ENCODE peak calls at places on chromosome 22, in four cellular contexts. One of them, this sample, is unnamed.
A peak's percentile ranks its signal among the peaks of the same experiment; 100 is the strongest.

GRCh38 chr22:36065775-36066544 is 37.3 kb upstream of the RBFOX2 start:
- DNase-seq in heart left ventricle: peak; percentile 94
- DNase-seq in adrenal gland: peak; percentile 97
- DNase-seq in progenitor cell of endocrine pancreas: peak; percentile 83
- DNase-seq in this sample: peak; percentile 80

GRCh38 chr22:40714514-40714966 is 35.3 kb downstream of the MCHR1 start:
- DNase-seq in heart left ventricle: no peak
- DNase-seq in progenitor cell of endocrine pancreas: no peak
- DNase-seq in adrenal gland: no peak
- DNase-seq in this sample: no peak

GRCh38 chr22:33028191-33028700 is 29.9 kb downstream of the SYN3 start:
- DNase-seq in heart left ventricle: no peak
- DNase-seq in adrenal gland: no peak
- DNase-seq in progenitor cell of endocrine pancreas: no peak
- DNase-seq in this sample: no peak

GRCh38 chr22:50723991-50724390 is 14.0 kb upstream of the ACR start:
- DNase-seq in adrenal gland: no peak
- DNase-seq in progenitor cell of endocrine pancreas: no peak
- DNase-seq in heart left ventricle: no peak
- DNase-seq in this sample: no peak

GRCh38 chr22:33565580-33565995 is 354.7 kb downstream of the LARGE1 start:
- DNase-seq in heart left ventricle: peak; percentile 69
- DNase-seq in progenitor cell of endocrine pancreas: no peak
- DNase-seq in adrenal gland: no peak
- DNase-seq in this sample: no peak

GRCh38 chr22:24482998-24483397 is 12.1 kb upstream of the UPB1 start:
- DNase-seq in adrenal gland: no peak
- DNase-seq in progenitor cell of endocrine pancreas: no peak
- DNase-seq in heart left ventricle: no peak
- DNase-seq in this sample: no peak

GRCh38 chr22:49301398-49302149 is 526.1 kb downstream of the BRD1 start:
- DNase-seq in adrenal gland: peak; percentile 23
- DNase-seq in heart left ventricle: no peak
- DNase-seq in progenitor cell of endocrine pancreas: peak; percentile 8
- DNase-seq in this sample: no peak

GRCh38 chr22:35632902-35633301 is 15.3 kb upstream of the APOL6 start:
- DNase-seq in heart left ventricle: no peak
- DNase-seq in adrenal gland: no peak
- DNase-seq in progenitor cell of endocrine pancreas: no peak
- DNase-seq in this sample: no peak

GRCh38 chr22:40452730-40453487 is 82.5 kb downstream of the SGSM3 start:
- DNase-seq in adrenal gland: no peak
- DNase-seq in progenitor cell of endocrine pancreas: no peak
- DNase-seq in heart left ventricle: no peak
- DNase-seq in this sample: no peak

GRCh38 chr22:18065256-18065655 is 12.5 kb upstream of the PEX26 start:
- DNase-seq in adrenal gland: no peak
- DNase-seq in heart left ventricle: no peak
- DNase-seq in progenitor cell of endocrine pancreas: no peak
- DNase-seq in this sample: no peak

GRCh38 chr22:24554316-24555159 is at the start of gene GUCD1:
- DNase-seq in heart left ventricle: peak; percentile 34
- DNase-seq in adrenal gland: peak; percentile 75
- DNase-seq in progenitor cell of endocrine pancreas: no peak
- DNase-seq in this sample: no peak

GRCh38 chr22:35839811-35840739 is 122.4 kb downstream of the APOL5 start:
- DNase-seq in progenitor cell of endocrine pancreas: peak; percentile 49
- DNase-seq in adrenal gland: peak; percentile 94
- DNase-seq in heart left ventricle: peak; percentile 92
- DNase-seq in this sample: peak; percentile 60

GRCh38 chr22:35661377-35661937 is 13.2 kb downstream of the APOL6 start:
- DNase-seq in adrenal gland: no peak
- DNase-seq in progenitor cell of endocrine pancreas: no peak
- DNase-seq in heart left ventricle: no peak
- DNase-seq in this sample: no peak

GRCh38 chr22:35454416-35455054 is 54.6 kb downstream of the MCM5 start:
- DNase-seq in progenitor cell of endocrine pancreas: no peak
- DNase-seq in adrenal gland: no peak
- DNase-seq in heart left ventricle: no peak
- DNase-seq in this sample: no peak

GRCh38 chr22:38112361-38112760 is 1.9 kb upstream of the BAIAP2L2 start:
- DNase-seq in progenitor cell of endocrine pancreas: no peak
- DNase-seq in adrenal gland: no peak
- DNase-seq in heart left ventricle: no peak
- DNase-seq in this sample: no peak

GRCh38 chr22:34800265-34800664 is 265.7 kb upstream of the ISX start:
- DNase-seq in heart left ventricle: no peak
- DNase-seq in progenitor cell of endocrine pancreas: no peak
- DNase-seq in adrenal gland: no peak
- DNase-seq in this sample: no peak

GRCh38 chr22:39960791-39961746 is 872 bp downstream of the TMA7B start:
- DNase-seq in adrenal gland: no peak
- DNase-seq in heart left ventricle: no peak
- DNase-seq in progenitor cell of endocrine pancreas: no peak
- DNase-seq in this sample: no peak

GRCh38 chr22:27380826-27381225 is 420.7 kb downstream of the MN1 start:
- DNase-seq in progenitor cell of endocrine pancreas: no peak
- DNase-seq in heart left ventricle: no peak
- DNase-seq in adrenal gland: no peak
- DNase-seq in this sample: no peak

GRCh38 chr22:35126993-35127392 is 61.0 kb downstream of the ISX start:
- DNase-seq in progenitor cell of endocrine pancreas: no peak
- DNase-seq in adrenal gland: no peak
- DNase-seq in heart left ventricle: no peak
- DNase-seq in this sample: no peak

GRCh38 chr22:28349114-28349513 is 330.5 kb downstream of the TTC28 start:
- DNase-seq in heart left ventricle: no peak
- DNase-seq in adrenal gland: no peak
- DNase-seq in progenitor cell of endocrine pancreas: no peak
- DNase-seq in this sample: no peak

GRCh38 chr22:41491379-41492100 is 22.6 kb downstream of the ACO2 start:
- DNase-seq in heart left ventricle: no peak
- DNase-seq in adrenal gland: no peak
- DNase-seq in progenitor cell of endocrine pancreas: no peak
- DNase-seq in this sample: no peak

GRCh38 chr22:38940985-38941384 is 16.4 kb upstream of the APOBEC3A start:
- DNase-seq in progenitor cell of endocrine pancreas: no peak
- DNase-seq in adrenal gland: no peak
- DNase-seq in heart left ventricle: no peak
- DNase-seq in this sample: no peak

GRCh38 chr22:47333625-47334024 is 571.2 kb downstream of the TBC1D22A start:
- DNase-seq in heart left ventricle: no peak
- DNase-seq in progenitor cell of endocrine pancreas: no peak
- DNase-seq in adrenal gland: peak; percentile 35
- DNase-seq in this sample: no peak

GRCh38 chr22:24051568-24051967 is 40.5 kb downstream of the CABIN1 start:
- DNase-seq in progenitor cell of endocrine pancreas: no peak
- DNase-seq in adrenal gland: no peak
- DNase-seq in heart left ventricle: no peak
- DNase-seq in this sample: no peak

GRCh38 chr22:44145544-44145943 is 35.2 kb upstream of the PARVG start:
- DNase-seq in adrenal gland: no peak
- DNase-seq in progenitor cell of endocrine pancreas: no peak
- DNase-seq in heart left ventricle: peak; percentile 83
- DNase-seq in this sample: no peak

GRCh38 chr22:39230261-39231196 is 14.3 kb downstream of the PDGFB start:
- DNase-seq in progenitor cell of endocrine pancreas: no peak
- DNase-seq in adrenal gland: no peak
- DNase-seq in heart left ventricle: no peak
- DNase-seq in this sample: no peak

DNA sequence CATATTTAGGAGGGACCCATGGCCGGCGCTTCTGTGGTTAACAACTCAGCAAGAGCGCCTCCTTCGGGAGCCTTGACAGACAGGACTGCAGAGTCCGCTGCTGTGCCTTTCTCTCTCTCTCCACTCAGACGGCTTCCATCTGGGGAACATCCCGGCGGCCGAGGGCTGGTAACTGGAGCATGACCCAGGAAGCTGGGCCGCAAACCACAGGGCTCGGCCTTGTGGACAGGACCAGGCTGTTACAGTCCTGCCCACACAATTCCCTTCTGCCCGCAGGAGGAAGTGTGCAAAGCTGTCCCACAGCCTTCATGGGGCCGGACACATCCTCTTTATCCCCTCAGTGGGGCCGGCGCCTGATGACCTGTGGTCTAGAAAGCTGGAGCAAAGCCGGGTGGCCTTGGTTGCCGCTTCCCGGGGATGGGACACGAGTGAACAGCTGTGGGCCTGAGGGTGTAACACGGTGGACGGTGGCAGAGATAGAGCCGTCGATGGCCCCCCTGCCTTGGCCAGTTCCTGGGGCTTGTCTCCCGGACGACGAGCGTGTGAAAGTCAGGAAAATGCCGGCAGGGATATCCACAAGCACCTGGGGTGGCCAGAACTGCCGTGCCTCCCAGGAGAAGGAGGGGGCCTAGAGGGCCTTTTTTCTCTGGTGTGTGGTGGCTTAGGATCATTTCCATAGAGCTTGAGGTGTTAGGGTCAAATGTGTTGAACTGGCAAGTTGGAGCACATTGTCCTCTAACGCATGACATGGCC is 50.1 kb downstream of the FBLN1 start:
- DNase-seq in heart left ventricle: peak; percentile 88
- DNase-seq in progenitor cell of endocrine pancreas: no peak
- DNase-seq in adrenal gland: peak; percentile 78
- DNase-seq in this sample: no peak
- TF ChIP-seq CTCF in heart left ventricle: peak; percentile 51
- TF ChIP-seq CTCF in progenitor cell of endocrine pancreas: no peak
- TF ChIP-seq CTCF in adrenal gland: no peak
- TF ChIP-seq CTCF in this sample: no peak

GRCh38 chr22:19942886-19943664 is 1.5 kb upstream of the TXNRD2 start:
- DNase-seq in heart left ventricle: no peak
- DNase-seq in progenitor cell of endocrine pancreas: no peak
- DNase-seq in adrenal gland: peak; percentile 74
- DNase-seq in this sample: no peak

GRCh38 chr22:19942071-19942885 is 660 bp upstream of the TXNRD2 start:
- DNase-seq in adrenal gland: no peak
- DNase-seq in heart left ventricle: no peak
- DNase-seq in progenitor cell of endocrine pancreas: no peak
- DNase-seq in this sample: no peak

GRCh38 chr22:19951351-19951750 is 9.7 kb upstream of the TXNRD2 start:
- DNase-seq in adrenal gland: peak; percentile 85
- DNase-seq in progenitor cell of endocrine pancreas: no peak
- DNase-seq in heart left ventricle: no peak
- DNase-seq in this sample: no peak

GRCh38 chr22:19943665-19944026 is 2.0 kb upstream of the TXNRD2 start:
- DNase-seq in progenitor cell of endocrine pancreas: no peak
- DNase-seq in heart left ventricle: no peak
- DNase-seq in adrenal gland: no peak
- DNase-seq in this sample: no peak

DNA sequence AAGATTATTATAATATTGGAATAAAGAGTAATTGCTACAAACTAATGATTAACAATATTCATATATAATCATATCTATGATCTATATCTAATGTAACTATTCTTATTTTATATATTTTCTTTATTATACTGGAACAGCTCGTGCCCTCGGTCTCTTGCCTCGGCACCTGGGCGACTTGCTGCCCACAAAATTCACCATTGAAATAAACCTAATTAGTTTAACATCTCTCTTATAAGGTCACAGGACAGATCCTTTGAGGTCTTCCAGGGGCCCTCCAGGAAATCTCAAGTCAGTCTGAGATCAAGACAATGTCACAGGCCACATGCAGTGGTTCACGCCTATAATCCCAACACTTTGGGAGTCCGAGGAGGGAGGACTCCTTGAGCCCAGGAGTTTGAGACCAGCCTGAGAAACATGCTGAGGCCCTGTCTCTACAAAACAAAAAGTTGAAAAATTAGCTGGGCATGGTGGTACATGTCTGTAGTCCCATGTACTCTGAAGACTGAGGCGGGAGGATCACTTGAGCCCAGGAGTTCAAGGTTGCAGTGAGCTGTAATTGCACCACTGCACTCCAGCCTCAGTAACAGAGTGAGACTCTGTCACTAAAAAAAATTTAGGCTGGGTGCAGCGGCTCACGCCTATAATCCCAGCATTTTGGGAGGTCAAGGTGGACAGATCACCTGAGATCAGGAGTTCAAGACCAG is 6.6 kb upstream of the TXNRD2 start:
- DNase-seq in progenitor cell of endocrine pancreas: no peak
- DNase-seq in adrenal gland: no peak
- DNase-seq in heart left ventricle: no peak
- DNase-seq in this sample: no peak
- TF ChIP-seq CTCF in progenitor cell of endocrine pancreas: no peak
- TF ChIP-seq CTCF in adrenal gland: no peak
- TF ChIP-seq CTCF in heart left ventricle: no peak
- TF ChIP-seq CTCF in this sample: no peak

GRCh38 chr22:30219049-30219448 is 27.5 kb downstream of the LIF start:
- DNase-seq in adrenal gland: no peak
- DNase-seq in progenitor cell of endocrine pancreas: no peak
- DNase-seq in heart left ventricle: no peak
- DNase-seq in this sample: no peak
- TF ChIP-seq CTCF in adrenal gland: no peak
- TF ChIP-seq CTCF in progenitor cell of endocrine pancreas: peak; percentile 38
- TF ChIP-seq CTCF in heart left ventricle: no peak
- TF ChIP-seq CTCF in this sample: no peak

GRCh38 chr22:20567993-20568417 is 60.6 kb downstream of the MED15 start:
- DNase-seq in adrenal gland: peak; percentile 72
- DNase-seq in progenitor cell of endocrine pancreas: no peak
- DNase-seq in heart left ventricle: no peak
- DNase-seq in this sample: no peak
- TF ChIP-seq CTCF in adrenal gland: peak; percentile 39
- TF ChIP-seq CTCF in progenitor cell of endocrine pancreas: peak; percentile 21
- TF ChIP-seq CTCF in heart left ventricle: peak; percentile 17
- TF ChIP-seq CTCF in this sample: no peak

This sample was measured in omental fat pad.